ENCODE peak calls at places on chromosomes 7 and 10, in nine cellular contexts. One of them, this sample, is unnamed.
A peak's percentile ranks its signal among the peaks of the same experiment; 100 is the strongest.

GRCh38 chr7:22066484-22066883 is 120.8 kb upstream of the CDCA7L start:
- DNase-seq in fibroblast of lung: no peak
- DNase-seq in PC-3: no peak
- DNase-seq in body of pancreas: no peak
- DNase-seq in suprapubic skin: no peak
- DNase-seq in SJSA1: no peak
- DNase-seq in left ventricle myocardium inferior: no peak
- DNase-seq in small intestine: no peak
- DNase-seq in neuronal stem cell: no peak
- DNase-seq in this sample: no peak

GRCh38 chr10:18252086-18252485 is 111.9 kb downstream of the CACNB2 start:
- DNase-seq in PC-3: no peak
- DNase-seq in body of pancreas: no peak
- DNase-seq in suprapubic skin: no peak
- DNase-seq in fibroblast of lung: no peak
- DNase-seq in neuronal stem cell: no peak
- DNase-seq in left ventricle myocardium inferior: no peak
- DNase-seq in SJSA1: no peak
- DNase-seq in small intestine: no peak
- DNase-seq in this sample: peak; percentile 32

GRCh38 chr10:113235505-113235904 is 285.5 kb downstream of the TCF7L2 start:
- DNase-seq in fibroblast of lung: no peak
- DNase-seq in body of pancreas: no peak
- DNase-seq in left ventricle myocardium inferior: no peak
- DNase-seq in PC-3: no peak
- DNase-seq in small intestine: no peak
- DNase-seq in neuronal stem cell: no peak
- DNase-seq in SJSA1: no peak
- DNase-seq in suprapubic skin: no peak
- DNase-seq in this sample: no peak

GRCh38 chr7:127504715-127505114 is 80.7 kb downstream of the GCC1 start:
- DNase-seq in fibroblast of lung: no peak
- DNase-seq in PC-3: peak; percentile 20
- DNase-seq in neuronal stem cell: no peak
- DNase-seq in suprapubic skin: no peak
- DNase-seq in small intestine: peak; percentile 23
- DNase-seq in left ventricle myocardium inferior: peak; percentile 26
- DNase-seq in body of pancreas: peak; percentile 28
- DNase-seq in SJSA1: no peak
- DNase-seq in this sample: no peak

GRCh38 chr7:137846588-137847417 is at the start of gene DGKI:
- DNase-seq in PC-3: no peak
- DNase-seq in suprapubic skin: no peak
- DNase-seq in left ventricle myocardium inferior: no peak
- DNase-seq in SJSA1: no peak
- DNase-seq in neuronal stem cell: peak; percentile 57
- DNase-seq in fibroblast of lung: peak; percentile 33
- DNase-seq in small intestine: no peak
- DNase-seq in body of pancreas: no peak
- DNase-seq in this sample: no peak

GRCh38 chr10:124354411-124355382 is 64.0 kb downstream of the OAT start:
- DNase-seq in suprapubic skin: no peak
- DNase-seq in fibroblast of lung: peak; percentile 58
- DNase-seq in PC-3: no peak
- DNase-seq in small intestine: peak; percentile 56
- DNase-seq in neuronal stem cell: peak; percentile 15
- DNase-seq in body of pancreas: no peak
- DNase-seq in left ventricle myocardium inferior: peak; percentile 61
- DNase-seq in SJSA1: no peak
- DNase-seq in this sample: no peak

GRCh38 chr10:4767033-4767814 is 58.8 kb upstream of the AKR1E2 start:
- DNase-seq in fibroblast of lung: peak; percentile 45
- DNase-seq in suprapubic skin: no peak
- DNase-seq in neuronal stem cell: peak; percentile 11
- DNase-seq in small intestine: peak; percentile 48
- DNase-seq in body of pancreas: peak; percentile 19
- DNase-seq in left ventricle myocardium inferior: no peak
- DNase-seq in PC-3: peak; percentile 52
- DNase-seq in SJSA1: no peak
- DNase-seq in this sample: no peak

GRCh38 chr7:38169862-38170261 is 8.2 kb upstream of the STARD3NL start:
- DNase-seq in suprapubic skin: no peak
- DNase-seq in left ventricle myocardium inferior: no peak
- DNase-seq in fibroblast of lung: peak; percentile 98
- DNase-seq in body of pancreas: no peak
- DNase-seq in PC-3: peak; percentile 81
- DNase-seq in SJSA1: peak; percentile 62
- DNase-seq in small intestine: no peak
- DNase-seq in neuronal stem cell: no peak
- DNase-seq in this sample: no peak

GRCh38 chr7:12146813-12147212 is 64.3 kb upstream of the TMEM106B start:
- DNase-seq in neuronal stem cell: no peak
- DNase-seq in SJSA1: no peak
- DNase-seq in suprapubic skin: no peak
- DNase-seq in small intestine: no peak
- DNase-seq in PC-3: no peak
- DNase-seq in left ventricle myocardium inferior: no peak
- DNase-seq in fibroblast of lung: no peak
- DNase-seq in body of pancreas: no peak
- DNase-seq in this sample: no peak

GRCh38 chr10:119769886-119770285 is 44.0 kb downstream of the INPP5F start:
- DNase-seq in suprapubic skin: no peak
- DNase-seq in fibroblast of lung: peak; percentile 78
- DNase-seq in left ventricle myocardium inferior: no peak
- DNase-seq in small intestine: no peak
- DNase-seq in SJSA1: no peak
- DNase-seq in body of pancreas: no peak
- DNase-seq in PC-3: peak; percentile 71
- DNase-seq in neuronal stem cell: no peak
- DNase-seq in this sample: no peak

GRCh38 chr7:44912775-44913347 is 27.5 kb upstream of the PURB start:
- DNase-seq in suprapubic skin: no peak
- DNase-seq in fibroblast of lung: no peak
- DNase-seq in body of pancreas: peak; percentile 69
- DNase-seq in SJSA1: no peak
- DNase-seq in PC-3: no peak
- DNase-seq in neuronal stem cell: no peak
- DNase-seq in left ventricle myocardium inferior: no peak
- DNase-seq in small intestine: no peak
- DNase-seq in this sample: no peak

GRCh38 chr7:2637505-2638223 is 5.9 kb downstream of the TTYH3 start:
- DNase-seq in neuronal stem cell: no peak
- DNase-seq in SJSA1: no peak
- DNase-seq in body of pancreas: no peak
- DNase-seq in suprapubic skin: no peak
- DNase-seq in small intestine: no peak
- DNase-seq in PC-3: no peak
- DNase-seq in left ventricle myocardium inferior: peak; percentile 71
- DNase-seq in fibroblast of lung: no peak
- DNase-seq in this sample: no peak
- H3K4me1 ChIP-seq in neuronal stem cell: peaks cover 27% of the 10 kb centered on the region
- H3K4me1 ChIP-seq in SJSA1: peaks cover 94% of the 10 kb centered on the region
- H3K4me1 ChIP-seq in body of pancreas: peaks cover 84% of the 10 kb centered on the region
- H3K4me1 ChIP-seq in suprapubic skin: peaks cover 92% of the 10 kb centered on the region
- H3K4me1 ChIP-seq in small intestine: peaks cover 2% of the 10 kb centered on the region
- H3K4me1 ChIP-seq in PC-3: peaks cover 11% of the 10 kb centered on the region
- H3K4me1 ChIP-seq in left ventricle myocardium inferior: peaks cover 99% of the 10 kb centered on the region
- H3K4me1 ChIP-seq in fibroblast of lung: peaks cover 65% of the 10 kb centered on the region
- H3K4me1 ChIP-seq in this sample: peaks cover 93% of the 10 kb centered on the region

GRCh38 chr10:19839090-19839489 is 22.9 kb downstream of the PLXDC2 start:
- DNase-seq in small intestine: no peak
- DNase-seq in SJSA1: no peak
- DNase-seq in fibroblast of lung: no peak
- DNase-seq in suprapubic skin: no peak
- DNase-seq in body of pancreas: no peak
- DNase-seq in PC-3: no peak
- DNase-seq in neuronal stem cell: no peak
- DNase-seq in left ventricle myocardium inferior: no peak
- DNase-seq in this sample: no peak

GRCh38 chr10:19833508-19833824 is 17.2 kb downstream of the PLXDC2 start:
- DNase-seq in left ventricle myocardium inferior: no peak
- DNase-seq in fibroblast of lung: no peak
- DNase-seq in body of pancreas: no peak
- DNase-seq in suprapubic skin: no peak
- DNase-seq in PC-3: no peak
- DNase-seq in neuronal stem cell: no peak
- DNase-seq in small intestine: no peak
- DNase-seq in SJSA1: no peak
- DNase-seq in this sample: no peak

GRCh38 chr10:19832624-19833507 is 16.6 kb downstream of the PLXDC2 start:
- DNase-seq in suprapubic skin: no peak
- DNase-seq in fibroblast of lung: peak; percentile 42
- DNase-seq in small intestine: no peak
- DNase-seq in PC-3: no peak
- DNase-seq in body of pancreas: no peak
- DNase-seq in left ventricle myocardium inferior: no peak
- DNase-seq in neuronal stem cell: peak; percentile 14
- DNase-seq in SJSA1: no peak
- DNase-seq in this sample: no peak

GRCh38 chr10:19839552-19839951 is 23.3 kb downstream of the PLXDC2 start:
- DNase-seq in PC-3: no peak
- DNase-seq in small intestine: no peak
- DNase-seq in neuronal stem cell: no peak
- DNase-seq in body of pancreas: no peak
- DNase-seq in fibroblast of lung: no peak
- DNase-seq in suprapubic skin: no peak
- DNase-seq in SJSA1: no peak
- DNase-seq in left ventricle myocardium inferior: no peak
- DNase-seq in this sample: no peak

DNA sequence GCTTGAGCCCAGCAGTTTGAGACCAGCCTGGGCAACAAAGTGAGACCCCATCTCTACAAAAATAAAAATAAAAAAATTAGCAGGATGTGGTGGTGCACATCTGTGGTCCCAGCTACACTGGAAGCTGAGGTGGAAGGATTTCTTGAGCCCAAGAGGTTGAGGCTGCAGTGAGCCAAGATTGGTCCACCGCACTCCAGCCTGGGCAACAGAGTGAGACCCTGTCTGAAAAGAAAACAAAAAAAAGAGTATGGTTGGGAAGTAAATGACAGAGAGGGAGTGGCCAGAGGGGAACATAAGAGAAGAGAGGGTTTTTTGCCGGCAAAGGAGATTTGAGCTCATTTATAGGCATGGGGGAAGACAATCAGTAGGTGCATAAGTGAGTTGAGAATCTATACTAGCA is 19.7 kb downstream of the PLXDC2 start:
- DNase-seq in PC-3: no peak
- DNase-seq in fibroblast of lung: no peak
- DNase-seq in neuronal stem cell: no peak
- DNase-seq in small intestine: no peak
- DNase-seq in left ventricle myocardium inferior: no peak
- DNase-seq in body of pancreas: no peak
- DNase-seq in suprapubic skin: no peak
- DNase-seq in SJSA1: no peak
- DNase-seq in this sample: no peak
- H3K4me1 ChIP-seq in PC-3: no peaks in the 10 kb centered on the region
- H3K4me1 ChIP-seq in fibroblast of lung: no peaks in the 10 kb centered on the region
- H3K4me1 ChIP-seq in neuronal stem cell: no peaks in the 10 kb centered on the region
- H3K4me1 ChIP-seq in small intestine: no peaks in the 10 kb centered on the region
- H3K4me1 ChIP-seq in left ventricle myocardium inferior: peaks cover 22% of the 10 kb centered on the region
- H3K4me1 ChIP-seq in body of pancreas: no peaks in the 10 kb centered on the region
- H3K4me1 ChIP-seq in suprapubic skin: peaks cover 59% of the 10 kb centered on the region
- H3K4me1 ChIP-seq in SJSA1: no peaks in the 10 kb centered on the region
- H3K4me1 ChIP-seq in this sample: peaks cover 44% of the 10 kb centered on the region

GRCh38 chr7:43502941-43503340 is 80.0 kb upstream of the STK17A start:
- DNase-seq in PC-3: no peak
- DNase-seq in fibroblast of lung: no peak
- DNase-seq in body of pancreas: no peak
- DNase-seq in small intestine: no peak
- DNase-seq in suprapubic skin: no peak
- DNase-seq in neuronal stem cell: no peak
- DNase-seq in SJSA1: no peak
- DNase-seq in left ventricle myocardium inferior: no peak
- DNase-seq in this sample: no peak

GRCh38 chr7:43496596-43496995 is 86.3 kb upstream of the STK17A start:
- DNase-seq in neuronal stem cell: no peak
- DNase-seq in suprapubic skin: no peak
- DNase-seq in SJSA1: no peak
- DNase-seq in body of pancreas: no peak
- DNase-seq in fibroblast of lung: no peak
- DNase-seq in PC-3: no peak
- DNase-seq in small intestine: no peak
- DNase-seq in left ventricle myocardium inferior: no peak
- DNase-seq in this sample: no peak

GRCh38 chr7:43505412-43505811 is 77.5 kb upstream of the STK17A start:
- DNase-seq in left ventricle myocardium inferior: no peak
- DNase-seq in small intestine: no peak
- DNase-seq in body of pancreas: no peak
- DNase-seq in neuronal stem cell: no peak
- DNase-seq in PC-3: no peak
- DNase-seq in suprapubic skin: no peak
- DNase-seq in fibroblast of lung: no peak
- DNase-seq in SJSA1: no peak
- DNase-seq in this sample: no peak

GRCh38 chr7:43506460-43506859 is 76.4 kb upstream of the STK17A start:
- DNase-seq in neuronal stem cell: no peak
- DNase-seq in PC-3: no peak
- DNase-seq in fibroblast of lung: no peak
- DNase-seq in left ventricle myocardium inferior: no peak
- DNase-seq in SJSA1: no peak
- DNase-seq in body of pancreas: no peak
- DNase-seq in suprapubic skin: no peak
- DNase-seq in small intestine: no peak
- DNase-seq in this sample: no peak

DNA sequence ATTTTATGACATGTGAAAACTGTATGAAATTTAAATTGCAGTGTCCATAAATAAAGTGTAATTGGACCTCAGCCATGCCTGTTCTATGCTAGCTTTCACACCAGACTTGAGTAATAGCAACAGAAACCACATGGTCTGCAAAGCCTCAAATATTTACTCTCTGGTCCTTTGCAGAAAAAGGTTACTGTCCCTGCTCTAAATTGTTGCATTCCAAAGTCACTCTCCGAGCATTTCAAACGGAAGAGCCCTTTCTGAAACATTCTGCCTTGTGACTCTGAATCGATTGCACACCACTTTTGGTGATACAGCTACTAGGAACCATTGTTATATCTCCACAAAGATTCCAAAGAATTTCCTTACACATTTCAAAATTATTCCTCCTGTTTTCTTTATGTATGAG is 81.0 kb upstream of the STK17A start:
- DNase-seq in PC-3: no peak
- DNase-seq in fibroblast of lung: peak; percentile 88
- DNase-seq in small intestine: no peak
- DNase-seq in suprapubic skin: no peak
- DNase-seq in left ventricle myocardium inferior: no peak
- DNase-seq in body of pancreas: no peak
- DNase-seq in SJSA1: no peak
- DNase-seq in neuronal stem cell: no peak
- DNase-seq in this sample: no peak
- H3K4me1 ChIP-seq in PC-3: no peaks in the 10 kb centered on the region
- H3K4me1 ChIP-seq in fibroblast of lung: peaks cover 2% of the 10 kb centered on the region
- H3K4me1 ChIP-seq in small intestine: no peaks in the 10 kb centered on the region
- H3K4me1 ChIP-seq in suprapubic skin: no peaks in the 10 kb centered on the region
- H3K4me1 ChIP-seq in left ventricle myocardium inferior: no peaks in the 10 kb centered on the region
- H3K4me1 ChIP-seq in body of pancreas: no peaks in the 10 kb centered on the region
- H3K4me1 ChIP-seq in SJSA1: peaks cover 11% of the 10 kb centered on the region
- H3K4me1 ChIP-seq in neuronal stem cell: no peaks in the 10 kb centered on the region
- H3K4me1 ChIP-seq in this sample: no peaks in the 10 kb centered on the region

DNA sequence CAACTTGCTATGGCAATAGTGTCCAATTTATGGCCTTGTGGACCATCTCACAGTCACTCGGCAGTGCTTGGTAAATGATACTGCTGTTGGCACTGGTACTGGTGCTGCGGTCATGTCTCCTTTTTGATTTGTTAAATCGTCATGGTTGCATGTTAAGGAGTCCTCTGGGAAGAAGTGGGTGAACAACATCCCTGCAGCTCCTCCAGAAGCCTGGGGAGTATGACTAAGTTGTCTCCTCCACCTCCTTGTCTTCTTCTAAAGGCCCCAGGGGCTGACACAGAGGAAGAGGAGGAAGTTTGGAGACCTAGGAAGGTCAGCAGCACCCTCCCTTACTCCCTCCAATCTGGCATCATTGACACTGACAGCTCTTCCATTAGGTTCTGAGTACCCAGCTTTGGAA is 8.5 kb downstream of the ITPRIP start:
- DNase-seq in fibroblast of lung: peak; percentile 88
- DNase-seq in body of pancreas: peak; percentile 4
- DNase-seq in PC-3: peak; percentile 76
- DNase-seq in neuronal stem cell: no peak
- DNase-seq in suprapubic skin: peak; percentile 63
- DNase-seq in left ventricle myocardium inferior: no peak
- DNase-seq in small intestine: no peak
- DNase-seq in SJSA1: no peak
- DNase-seq in this sample: no peak
- H3K4me1 ChIP-seq in fibroblast of lung: peaks cover 70% of the 10 kb centered on the region
- H3K4me1 ChIP-seq in body of pancreas: peaks cover 52% of the 10 kb centered on the region
- H3K4me1 ChIP-seq in PC-3: peaks cover 77% of the 10 kb centered on the region
- H3K4me1 ChIP-seq in neuronal stem cell: peaks cover 62% of the 10 kb centered on the region
- H3K4me1 ChIP-seq in suprapubic skin: peaks cover 100% of the 10 kb centered on the region
- H3K4me1 ChIP-seq in left ventricle myocardium inferior: peaks cover 100% of the 10 kb centered on the region
- H3K4me1 ChIP-seq in small intestine: peaks cover 23% of the 10 kb centered on the region
- H3K4me1 ChIP-seq in SJSA1: peaks cover 73% of the 10 kb centered on the region
- H3K4me1 ChIP-seq in this sample: peaks cover 100% of the 10 kb centered on the region